ENCODE peak calls at places on chromosomes 6 and 20, in four cellular contexts. H is IMR-90, Q is K562, E is HepG2. X is an unnamed sample.

GRCh38 chr6:3509326-3509725 is 52.5 kb upstream of the SLC22A23 start:
- DNase-seq in H (peak), Q (no peak), E (no peak), X (no peak)

GRCh38 chr6:128932061-128932460 is 49.1 kb downstream of the LAMA2 start:
- DNase-seq in H (peak), E (no peak), Q (no peak), X (no peak)

GRCh38 chr6:164109770-164110140 is 695.2 kb downstream of the QKI start:
- DNase-seq in E (no peak), Q (peak), H (no peak), X (no peak)

GRCh38 chr20:19015326-19015725 is 197.1 kb upstream of the SLC24A3 start:
- DNase-seq in E (no peak), H (no peak), Q (no peak), X (no peak)

GRCh38 chr6:52227495-52227894 is 16.8 kb downstream of the IL17F start:
- DNase-seq in E (no peak), Q (no peak), H (peak), X (no peak)

GRCh38 chr20:32433311-32434021 is 75.3 kb downstream of the ASXL1 start:
- DNase-seq in H (no peak), E (no peak), Q (no peak), X (no peak)

GRCh38 chr6:149840345-149841075 is 23.6 kb downstream of the LRP11 start:
- DNase-seq in E (peak), Q (peak), H (peak), X (peak)

GRCh38 chr6:96809119-96809518 is 28.2 kb downstream of the GPR63 start:
- DNase-seq in H (peak), E (no peak), Q (peak), X (no peak)

GRCh38 chr6:97394160-97394748 is 111.2 kb upstream of the MMS22L start:
- DNase-seq in H (peak), Q (peak), E (peak), X (peak)

GRCh38 chr6:139888691-139889122 is 514.3 kb upstream of the CITED2 start:
- DNase-seq in E (no peak), Q (no peak), H (peak), X (no peak)

GRCh38 chr6:12222405-12223366 is 67.5 kb upstream of the EDN1 start:
- DNase-seq in Q (no peak), H (no peak), E (no peak), X (no peak)

GRCh38 chr20:57500941-57501340 is 24.0 kb downstream of the CTCFL start:
- DNase-seq in E (no peak), Q (no peak), H (no peak), X (no peak)

GRCh38 chr6:1624848-1625341 is 15.2 kb downstream of the FOXC1 start:
- DNase-seq in H (peak), E (no peak), Q (no peak), X (no peak)

GRCh38 chr6:126788961-126789365 is 329.5 kb upstream of the RSPO3 start:
- DNase-seq in H (no peak), Q (no peak), E (no peak), X (no peak)

GRCh38 chr20:19995220-19995863 is 21.8 kb upstream of the NAA20 start:
- DNase-seq in H (peak), E (peak), Q (peak), X (peak)

GRCh38 chr20:63098195-63098810 is 91.5 kb upstream of the BHLHE23 start:
- DNase-seq in Q (no peak), H (no peak), E (no peak), X (no peak)

GRCh38 chr20:24949756-24950127 is 673 bp downstream of the CST7 start:
- DNase-seq in H (no peak), Q (peak), E (no peak), X (no peak)

GRCh38 chr20:44737116-44737515 is 8.5 kb upstream of the KCNK15 start:
- DNase-seq in E (no peak), Q (no peak), H (no peak), X (no peak)

GRCh38 chr6:149934249-149935156 is 7.3 kb upstream of the ULBP2 start:
- DNase-seq in E (peak), Q (peak), H (peak), X (peak)

GRCh38 chr6:72788188-72788587 is 166.3 kb downstream of the KCNQ5 start:
- DNase-seq in E (no peak), Q (no peak), H (peak), X (peak)

GRCh38 chr6:151067684-151068596 is 171.8 kb upstream of the AKAP12 start:
- DNase-seq in E (peak), Q (no peak), H (peak), X (peak)

GRCh38 chr6:16903470-16903869 is 142.2 kb upstream of the ATXN1 start:
- DNase-seq in Q (no peak), H (peak), E (no peak), X (no peak)

GRCh38 chr20:63534831-63535651 is 2.1 kb downstream of the PTK6 start:
- DNase-seq in E (no peak), H (no peak), Q (no peak), X (no peak)

GRCh38 chr6:44665683-44666082 is 278.2 kb downstream of the CDC5L start:
- DNase-seq in E (no peak), H (no peak), Q (no peak), X (no peak)

GRCh38 chr6:151681426-151682059 is 125.9 kb upstream of the ESR1 start:
- DNase-seq in H (no peak), E (peak), Q (no peak), X (no peak)

GRCh38 chr6:147207351-147207750 is 3.1 kb downstream of the STXBP5 start:
- DNase-seq in E (no peak), Q (peak), H (no peak), X (no peak)

GRCh38 chr6:165850434-165851019 is 187.5 kb upstream of the PDE10A start:
- DNase-seq in E (peak), H (peak), Q (peak), X (peak)

GRCh38 chr20:3797592-3798404 is 1.7 kb downstream of the CDC25B start:
- DNase-seq in E (peak), H (peak), Q (peak), X (no peak)

GRCh38 chr6:166573456-166574216 is 12.8 kb downstream of the RAMACL start:
- DNase-seq in E (no peak), Q (no peak), H (no peak), X (no peak)

GRCh38 chr20:62066339-62066982 is 780 bp upstream of the TAF4 start:
- DNase-seq in H (no peak), E (peak), Q (peak), X (peak)

GRCh38 chr6:75932067-75932466 is 140.4 kb downstream of the IMPG1 start:
- DNase-seq in H (peak), E (peak), Q (peak), X (no peak)

GRCh38 chr6:39950125-39950720 is 16.0 kb upstream of the MOCS1 start:
- DNase-seq in H (no peak), E (no peak), Q (peak), X (no peak)

GRCh38 chr20:47265214-47265613 is 91.3 kb downstream of the ZMYND8 start:
- DNase-seq in H (no peak), Q (no peak), E (no peak), X (no peak)

GRCh38 chr6:115891111-115891669 is 169.5 kb downstream of the FRK start:
- DNase-seq in H (peak), E (no peak), Q (no peak), X (peak)

GRCh38 chr20:51532577-51533191 is 9.8 kb downstream of the NFATC2 start:
- DNase-seq in E (no peak), H (peak), Q (no peak), X (no peak)

GRCh38 chr6:45650527-45651135 is 272.9 kb upstream of the SUPT3H start:
- DNase-seq in E (no peak), Q (no peak), H (peak), X (peak)

GRCh38 chr20:53077373-53078205 is 105.4 kb downstream of the TSHZ2 start:
- DNase-seq in E (peak), H (no peak), Q (no peak), X (no peak)

GRCh38 chr6:9025796-9026195 is 590.5 kb upstream of the SLC35B3 start:
- DNase-seq in Q (no peak), H (no peak), E (no peak), X (no peak)

GRCh38 chr6:3987072-3987471 is 91.9 kb downstream of the FAM217A start:
- DNase-seq in E (no peak), Q (no peak), H (peak), X (peak)

DNA sequence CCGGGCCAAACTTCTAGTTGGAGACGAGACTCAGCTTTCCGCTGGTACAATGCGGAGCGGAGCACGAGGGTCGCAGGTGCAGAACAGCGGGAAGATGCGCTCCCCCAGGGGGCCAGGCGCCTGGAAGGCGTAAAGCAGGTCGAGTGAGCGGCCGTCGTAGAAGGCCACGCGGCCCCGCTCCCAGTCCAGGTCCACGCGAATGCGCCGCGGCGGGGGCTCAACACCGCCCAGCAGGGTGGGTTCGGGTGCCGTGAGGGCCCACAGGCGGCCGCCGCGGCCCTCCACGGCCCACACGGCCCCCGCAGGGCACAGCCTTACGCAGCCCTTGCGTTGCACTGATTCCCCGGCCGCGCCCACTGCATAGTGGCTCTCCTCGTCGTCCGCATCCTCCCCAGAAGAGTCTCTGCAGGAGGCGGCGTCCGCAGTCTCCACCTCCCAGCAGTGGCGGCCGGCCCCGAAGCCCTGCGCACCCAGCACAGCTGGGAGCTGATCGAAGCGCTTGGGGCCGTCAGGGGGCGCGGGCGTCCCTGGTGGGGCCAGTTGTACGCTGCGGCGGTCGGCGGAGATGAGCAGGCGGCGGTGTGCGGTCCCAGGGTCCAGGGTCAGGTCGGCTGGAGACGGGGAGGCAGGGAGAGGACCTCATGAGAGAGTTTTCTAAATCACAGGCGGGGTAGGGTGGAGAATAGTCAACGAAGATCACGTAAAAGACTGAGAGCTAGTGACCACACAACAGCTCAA is 4.3 kb downstream of the PPP1R11 start:
- DNase-seq in H (peak), Q (no peak), E (no peak), X (no peak)
- TF ChIP-seq MAZ in H (no peak), Q (no peak), E (no peak), X (no peak)

DNA sequence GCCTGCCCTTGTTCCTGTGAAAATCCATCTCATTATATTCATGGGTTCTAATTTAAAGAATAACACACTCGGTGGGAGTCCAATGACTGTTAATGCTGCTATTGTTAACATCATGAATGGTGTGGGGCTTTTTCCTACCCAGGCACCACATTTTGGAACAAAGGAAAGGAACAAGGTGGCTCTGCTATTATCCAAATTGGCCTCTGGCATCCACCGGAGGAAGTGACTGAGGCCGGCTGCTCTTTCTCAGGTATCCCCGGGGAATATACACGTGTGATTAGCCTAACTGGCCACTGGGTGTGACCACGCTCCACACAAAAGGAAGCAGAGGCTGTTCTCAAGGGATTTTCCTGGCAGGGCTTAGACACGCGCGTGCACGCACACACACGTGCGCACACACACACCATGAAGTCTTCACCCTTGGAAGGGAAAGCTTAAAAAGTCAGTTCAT is 601.2 kb upstream of the ARID1B start:
- DNase-seq in H (no peak), Q (no peak), E (peak), X (peak)
- TF ChIP-seq MAZ in H (no peak), Q (no peak), E (no peak), X (no peak)

DNA sequence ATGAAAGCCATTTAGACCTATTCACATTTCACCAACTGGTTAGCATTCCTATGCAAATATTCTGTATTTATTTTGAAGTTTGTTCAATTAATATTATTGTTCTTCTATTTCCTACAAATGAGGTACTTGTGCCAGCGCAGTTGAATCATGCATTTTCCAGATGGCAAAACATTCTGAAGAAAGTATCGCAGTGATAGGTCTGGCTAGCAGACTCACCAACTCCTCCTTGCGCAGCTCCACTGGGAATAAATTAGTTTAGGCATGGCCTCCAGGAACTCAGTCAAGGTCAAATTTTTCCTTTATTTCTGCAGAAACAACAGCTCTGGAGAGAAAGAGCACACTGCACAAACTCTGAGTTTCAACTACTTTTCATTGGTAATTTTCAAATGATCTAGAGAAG is 437.7 kb downstream of the COL12A1 start:
- DNase-seq in H (no peak), E (no peak), Q (no peak), X (no peak)
- TF ChIP-seq MAZ in H (no peak), E (no peak), Q (no peak), X (no peak)

GRCh38 chr20:58909585-58909984 is 57.1 kb downstream of the GNAS start:
- DNase-seq in E (no peak), H (no peak), Q (no peak), X (no peak)
- TF ChIP-seq MAZ in E (no peak), H (no peak), Q (no peak), X (no peak)

GRCh38 chr6:13256614-13257013 is 71.7 kb downstream of the TBC1D7 start:
- DNase-seq in E (peak), Q (peak), H (no peak), X (no peak)
- TF ChIP-seq MAZ in E (no peak), Q (no peak), H (no peak), X (no peak)

DNA sequence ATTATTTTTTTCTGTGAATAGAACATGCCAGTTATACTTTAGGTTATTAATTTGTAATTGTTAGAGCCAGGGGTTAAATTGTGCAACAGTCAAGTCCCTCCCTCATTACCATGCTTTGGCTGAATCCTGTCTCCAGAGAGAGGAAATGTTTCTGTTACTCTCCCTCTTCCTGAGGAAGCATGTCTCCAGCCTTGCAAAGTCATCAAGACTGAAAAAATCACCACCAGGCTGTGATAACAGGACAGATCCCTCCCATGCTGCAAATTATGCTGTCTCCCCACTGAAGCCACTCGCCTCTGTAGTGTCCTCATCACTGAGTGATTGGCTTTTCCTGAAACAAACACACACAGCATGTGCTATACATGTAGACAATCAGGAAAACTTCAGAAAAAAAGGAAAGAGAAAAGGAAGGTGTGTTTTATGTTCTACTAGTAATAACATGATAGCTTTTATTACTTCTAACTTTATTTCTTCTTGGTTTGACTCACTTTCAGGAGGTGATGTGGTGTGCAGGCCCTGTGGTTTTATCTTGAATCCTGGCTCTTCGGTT is 290.0 kb upstream of the JAG1 start:
- DNase-seq in Q (no peak), H (no peak), E (no peak), X (no peak)
- TF ChIP-seq MAZ in Q (no peak), H (no peak), E (no peak), X (no peak)

X was measured in A549.